ENCODE peak calls at places on chromosomes 5 and 9, in four cellular contexts. I is T-helper 17 cell; K is CD4-positive, alpha-beta T cell; V is KBM-7. M is an unnamed sample.

GRCh38 chr5:172828911-172829431 is 5.1 kb upstream of the ERGIC1 start:
- DNase-seq in V (no peak), I (no peak), K (no peak), M (no peak)

GRCh38 chr9:16794871-16795639 is 75.4 kb downstream of the BNC2 start:
- DNase-seq in K (no peak), V (no peak), I (no peak), M (no peak)

GRCh38 chr5:176400382-176401156 is 12.0 kb downstream of the HIGD2A start:
- DNase-seq in V (no peak), I (no peak), K (no peak), M (no peak)

GRCh38 chr5:128472032-128472431 is 66.0 kb downstream of the FBN2 start:
- DNase-seq in V (no peak), I (no peak), K (no peak), M (no peak)

GRCh38 chr5:147949711-147950573 is 43.6 kb upstream of the C5orf46 start:
- DNase-seq in I (no peak), K (no peak), V (peak), M (peak)

GRCh38 chr9:304519-305185 is 90.0 kb downstream of the DOCK8 start:
- DNase-seq in V (no peak), I (peak), K (no peak), M (no peak)

GRCh38 chr9:18826248-18826647 is 206.8 kb downstream of the SAXO1 start:
- DNase-seq in K (no peak), I (no peak), V (no peak), M (no peak)

GRCh38 chr9:106621299-106621920 is 241.6 kb upstream of the ZNF462 start:
- DNase-seq in K (no peak), V (no peak), I (no peak), M (no peak)

GRCh38 chr9:23539311-23539710 is 286.7 kb downstream of the ELAVL2 start:
- DNase-seq in I (no peak), V (no peak), K (no peak), M (no peak)

GRCh38 chr9:34451545-34451944 is 6.8 kb downstream of the FAM219A start:
- DNase-seq in V (no peak), K (no peak), I (no peak), M (peak)

GRCh38 chr5:34009610-34010009 is 1.8 kb upstream of the AMACR start:
- DNase-seq in I (no peak), V (no peak), K (no peak), M (no peak)

GRCh38 chr5:167725741-167726140 is 565.7 kb upstream of the WWC1 start:
- DNase-seq in K (no peak), I (no peak), V (no peak), M (no peak)

GRCh38 chr9:10903969-10904368 is 291.2 kb upstream of the PTPRD start:
- DNase-seq in I (no peak), V (no peak), K (no peak), M (no peak)

GRCh38 chr5:90390933-90391332 is 18.6 kb downstream of the CETN3 start:
- DNase-seq in V (no peak), K (no peak), I (no peak), M (no peak)

GRCh38 chr9:70110194-70111041 is 66.8 kb downstream of the MAMDC2 start:
- DNase-seq in I (no peak), V (no peak), K (no peak), M (no peak)

GRCh38 chr9:137276757-137277328 is 683 bp upstream of the TOR4A start:
- DNase-seq in I (no peak), V (peak), K (no peak), M (peak)

GRCh38 chr5:136103118-136103517 is 29.5 kb upstream of the SMAD5 start:
- DNase-seq in K (no peak), I (no peak), V (no peak), M (no peak)

GRCh38 chr9:91580136-91580535 is 156.5 kb upstream of the NFIL3 start:
- DNase-seq in I (no peak), K (no peak), V (no peak), M (no peak)

GRCh38 chr5:78778538-78778937 is 130.0 kb upstream of the LHFPL2 start:
- DNase-seq in K (no peak), V (no peak), I (no peak), M (no peak)

GRCh38 chr9:68970150-68970549 is 43.8 kb downstream of the PRKACG start:
- DNase-seq in I (no peak), V (no peak), K (no peak), M (no peak)

GRCh38 chr9:95750725-95751644 is 124.5 kb upstream of the ERCC6L2 start:
- DNase-seq in V (no peak), K (no peak), I (no peak), M (no peak)

GRCh38 chr5:178277866-178278265 is 45.3 kb upstream of the PHYKPL start:
- DNase-seq in I (no peak), K (no peak), V (no peak), M (no peak)